ENCODE peak calls at places on chromosomes 5 and 9, in five cellular contexts. V is dorsolateral prefrontal cortex, U is tibial artery, E is GM23248, W is heart left ventricle. T is an unnamed sample.

GRCh38 chr9:34139477-34140146 is 13.1 kb upstream of the DCAF12 start:
- DNase-seq in V (no peak), U (peak; percentile 67), E (peak; percentile 96), W (no peak), T (no peak)

GRCh38 chr5:89769975-89770374 is 639.6 kb downstream of the CETN3 start:
- DNase-seq in V (no peak), U (no peak), E (peak; percentile 29), W (no peak), T (peak; percentile 36)

GRCh38 chr5:103444333-103445038 is 118.1 kb downstream of the NUDT12 start:
- DNase-seq in V (no peak), U (no peak), E (no peak), W (no peak), T (no peak)

GRCh38 chr5:135559342-135559741 is 19.4 kb downstream of the CXCL14 start:
- DNase-seq in V (no peak), U (no peak), E (no peak), W (no peak), T (no peak)

GRCh38 chr9:117258201-117258866 is 156.5 kb downstream of the ASTN2 start:
- DNase-seq in V (no peak), U (no peak), E (no peak), W (no peak), T (no peak)

GRCh38 chr5:142104491-142104890 is 4.1 kb upstream of the NDFIP1 start:
- DNase-seq in V (no peak), U (no peak), E (no peak), W (no peak), T (no peak)

GRCh38 chr5:138282918-138283742 is 8.7 kb upstream of the GFRA3 start:
- DNase-seq in V (peak; percentile 42), U (peak; percentile 20), E (peak; percentile 67), W (no peak), T (no peak)

GRCh38 chr5:79021753-79022152 is 36.6 kb upstream of the ARSB start:
- DNase-seq in V (no peak), U (no peak), E (no peak), W (no peak), T (no peak)

GRCh38 chr9:111197251-111197650 is 132.8 kb downstream of the OR2K2 start:
- DNase-seq in V (no peak), U (no peak), E (no peak), W (no peak), T (no peak)

GRCh38 chr5:150142800-150143724 is 12.6 kb downstream of the PDGFRB start:
- DNase-seq in V (peak; percentile 60), U (peak; percentile 91), E (peak; percentile 97), W (peak; percentile 84), T (peak; percentile 29)

GRCh38 chr9:125549465-125550215 is 157.4 kb downstream of the MAPKAP1 start:
- DNase-seq in V (no peak), U (peak; percentile 66), E (peak; percentile 79), W (no peak), T (no peak)

GRCh38 chr5:148740966-148741742 is 85.3 kb upstream of the ADRB2 start:
- DNase-seq in V (no peak), U (no peak), E (peak; percentile 65), W (no peak), T (no peak)

GRCh38 chr5:38777111-38777510 is 68.7 kb upstream of the OSMR start:
- DNase-seq in V (no peak), U (no peak), E (no peak), W (no peak), T (no peak)

GRCh38 chr5:66538531-66538930 is 57.7 kb upstream of the MAST4 start:
- DNase-seq in V (no peak), U (no peak), E (peak; percentile 26), W (no peak), T (no peak)

GRCh38 chr5:15914603-15915002 is 265.0 kb downstream of the MARCHF11 start:
- DNase-seq in V (no peak), U (no peak), E (peak; percentile 68), W (no peak), T (no peak)

GRCh38 chr9:112274600-112274999 is 58.8 kb downstream of the PTBP3 start:
- DNase-seq in V (no peak), U (no peak), E (no peak), W (no peak), T (no peak)

GRCh38 chr5:154031923-154032489 is 6.7 kb downstream of the FAM114A2 start:
- DNase-seq in V (no peak), U (no peak), E (no peak), W (no peak), T (no peak)

GRCh38 chr5:158313739-158314464 is 455.0 kb upstream of the CLINT1 start:
- DNase-seq in V (no peak), U (no peak), E (peak; percentile 34), W (no peak), T (no peak)

GRCh38 chr5:16568875-16569580 is 47.8 kb downstream of the RETREG1 start:
- DNase-seq in V (peak; percentile 91), U (no peak), E (no peak), W (no peak), T (no peak)

GRCh38 chr5:30539004-30539634 is 654.4 kb upstream of the CDH6 start:
- DNase-seq in V (no peak), U (peak; percentile 23), E (no peak), W (peak; percentile 65), T (no peak)

GRCh38 chr5:21802869-21803490 is 1050.2 kb downstream of the CDH12 start:
- DNase-seq in V (no peak), U (no peak), E (peak; percentile 64), W (no peak), T (no peak)

GRCh38 chr5:88833371-88834107 is 49.4 kb downstream of the MEF2C start:
- DNase-seq in V (no peak), U (peak; percentile 68), E (peak; percentile 89), W (no peak), T (no peak)

GRCh38 chr5:134070979-134071849 is 43.3 kb upstream of the TCF7 start:
- DNase-seq in V (no peak), U (no peak), E (peak; percentile 49), W (no peak), T (no peak)

GRCh38 chr9:136345281-136346156 is 18.0 kb downstream of the DNLZ start:
- DNase-seq in V (peak; percentile 89), U (peak; percentile 72), E (peak; percentile 90), W (no peak), T (no peak)

GRCh38 chr5:59600153-59600552 is 293.4 kb downstream of the PDE4D start:
- DNase-seq in V (no peak), U (no peak), E (no peak), W (no peak), T (no peak)

GRCh38 chr5:155332618-155333017 is 319.1 kb downstream of the KIF4B start:
- DNase-seq in V (no peak), U (no peak), E (no peak), W (no peak), T (no peak)

DNA sequence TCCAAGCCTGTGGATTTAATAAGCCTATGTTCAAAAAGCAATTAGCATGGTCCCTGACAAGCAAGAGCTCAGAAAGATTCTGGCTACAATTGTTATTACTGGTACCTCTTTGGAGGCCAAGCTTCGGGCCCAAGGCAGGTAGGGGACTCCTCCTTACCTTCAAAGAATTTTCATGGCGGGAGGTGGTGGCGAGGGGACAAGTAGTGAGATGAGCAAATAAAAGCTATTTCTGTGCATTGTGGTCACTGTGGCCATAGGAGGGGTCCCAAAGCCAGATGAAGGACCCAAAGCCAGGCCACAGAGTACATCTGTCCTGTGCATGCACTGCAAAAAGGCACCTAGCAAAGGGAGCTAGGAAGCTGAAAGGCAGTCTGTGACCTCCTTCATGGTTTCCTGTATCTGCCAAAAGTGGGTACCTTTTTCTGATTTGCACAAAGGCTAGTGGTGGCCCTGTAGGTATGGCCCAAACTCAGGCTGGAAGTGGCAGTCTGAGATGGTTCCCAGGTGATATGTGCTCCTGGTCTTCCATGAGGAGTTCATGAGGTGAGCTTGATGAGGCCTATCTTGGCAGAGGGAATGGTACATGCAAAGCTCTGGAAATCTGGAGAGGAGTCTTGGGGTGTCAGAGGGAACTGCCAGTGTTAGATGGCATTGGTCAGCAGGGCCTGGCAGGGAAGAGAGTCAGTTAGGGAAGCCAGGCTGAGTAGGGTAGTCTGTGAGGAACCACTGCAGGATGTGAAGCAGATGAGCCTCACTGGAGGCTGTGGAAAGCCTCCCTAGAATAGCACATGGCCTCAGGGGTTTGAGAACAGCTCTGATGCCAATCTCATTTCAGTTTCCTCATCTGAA is 3.3 kb upstream of the CXXC5 start:
- DNase-seq in V (peak; percentile 12), U (peak; percentile 16), E (no peak), W (no peak), T (no peak)
- H3K27ac ChIP-seq in V (no peak overlapping the region), U (no peak overlapping the region), E (no peak overlapping the region), W (no peak overlapping the region), T (no peak overlapping the region)

DNA sequence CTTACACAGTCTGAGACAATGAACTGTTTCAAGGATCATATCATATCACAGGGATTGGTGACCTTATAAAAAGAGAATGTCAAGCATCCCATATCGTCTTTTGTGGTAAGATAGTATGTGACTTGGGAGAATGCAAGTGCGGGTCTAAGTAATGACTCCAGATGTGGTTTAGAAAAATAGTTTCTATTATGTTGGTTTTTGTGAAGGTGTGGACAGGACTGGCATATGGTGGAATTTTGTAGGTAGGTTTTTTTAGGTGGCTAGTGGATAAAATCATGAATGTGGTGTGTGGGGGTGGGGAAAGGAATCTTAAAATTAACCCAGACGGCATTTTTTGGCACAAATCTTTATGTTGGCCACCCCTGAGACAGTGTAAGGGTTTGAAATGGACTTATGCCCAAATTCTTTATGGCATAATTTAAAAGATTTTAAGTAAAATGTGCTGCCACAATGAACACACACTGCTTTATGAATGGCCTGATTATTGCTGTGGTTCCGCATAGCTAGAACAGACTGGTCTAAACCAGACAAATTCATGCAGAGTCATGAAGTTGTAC is 204.7 kb upstream of the HAPLN1 start:
- DNase-seq in V (no peak), U (no peak), E (peak; percentile 70), W (no peak), T (no peak)
- H3K27ac ChIP-seq in V (no peak overlapping the region), U (no peak overlapping the region), E (peak overlapping the region; percentile 69), W (no peak overlapping the region), T (no peak overlapping the region)

GRCh38 chr9:128818839-128819715 is 777 bp downstream of the ENDOG start:
- DNase-seq in V (peak; percentile 73), U (no peak), E (peak; percentile 57), W (peak; percentile 73), T (no peak)
- H3K27ac ChIP-seq in V (peak overlapping the region; percentile 89), U (peak overlapping the region; percentile 81), E (no peak overlapping the region), W (peak overlapping the region; percentile 87), T (peak overlapping the region; percentile 57)

GRCh38 chr5:169050146-169050571 is 250.8 kb downstream of the SLIT3 start:
- DNase-seq in V (no peak), U (no peak), E (peak; percentile 81), W (no peak), T (peak; percentile 48)
- H3K27ac ChIP-seq in V (no peak overlapping the region), U (peak overlapping the region; percentile 54), E (peak overlapping the region; percentile 41), W (no peak overlapping the region), T (peak overlapping the region; percentile 53)

T was measured in epithelial cell of prostate.